ENCODE peak calls at places on chromosomes 3 and 15, in five cellular contexts. Z, A, D, N and M are unnamed samples.

GRCh38 chr3:130968231-130968630 is 58.4 kb downstream of the ASTE1 start:
- DNase-seq in D (no peak), A (no peak), N (no peak), Z (no peak), M (no peak)

GRCh38 chr3:188170461-188171459 is 16.8 kb downstream of the LPP start:
- DNase-seq in D (peak; percentile 35), N (no peak), Z (peak; percentile 17), A (no peak), M (no peak)

GRCh38 chr15:35458176-35458856 is 87.6 kb downstream of the DPH6 start:
- DNase-seq in Z (no peak), A (no peak), N (no peak), D (no peak), M (no peak)

GRCh38 chr3:108488631-108489030 is 21.8 kb downstream of the MYH15 start:
- DNase-seq in A (no peak), D (no peak), Z (no peak), N (no peak), M (no peak)

GRCh38 chr3:50436063-50436674 is 67.3 kb downstream of the CACNA2D2 start:
- DNase-seq in Z (peak; percentile 62), N (peak; percentile 88), D (peak; percentile 62), A (peak; percentile 67), M (no peak)

GRCh38 chr15:71109890-71110289 is 5.4 kb upstream of the THSD4 start:
- DNase-seq in A (no peak), D (no peak), Z (no peak), N (no peak), M (no peak)

GRCh38 chr15:76217029-76217866 is 94.0 kb downstream of the ETFA start:
- DNase-seq in A (no peak), Z (no peak), N (no peak), D (no peak), M (no peak)

GRCh38 chr3:160168290-160168689 is 56.9 kb upstream of the C3orf80 start:
- DNase-seq in A (no peak), N (no peak), Z (no peak), D (no peak), M (no peak)

DNA sequence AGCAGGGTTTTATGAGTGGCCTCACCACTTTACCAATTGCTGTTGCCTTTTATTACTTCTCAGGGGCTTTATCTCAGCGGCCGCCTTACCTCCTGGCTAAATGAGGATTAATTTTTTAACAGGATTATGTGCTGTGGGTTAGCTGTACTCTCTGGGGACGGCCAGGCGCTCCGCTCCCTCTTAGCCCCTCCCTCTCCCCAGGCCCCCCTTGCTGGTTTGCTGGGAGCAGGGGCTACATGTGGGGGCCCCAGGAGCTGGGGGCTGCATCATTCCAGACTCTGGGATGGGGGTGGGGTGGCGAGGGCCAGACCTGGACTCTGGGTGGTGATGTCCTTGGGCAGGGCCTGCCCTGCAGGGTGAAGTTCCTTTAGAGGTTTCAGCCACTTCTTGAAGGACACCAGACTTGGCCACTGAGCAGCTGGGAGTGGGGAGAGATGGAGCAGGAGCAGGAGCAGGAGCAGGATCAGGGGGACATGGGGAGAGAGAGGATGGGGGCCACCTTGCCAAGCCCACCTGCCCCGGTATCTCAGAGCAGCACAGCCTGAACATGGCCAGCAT is 196.1 kb downstream of the GOLGA6L6 start:
- DNase-seq in N (peak; percentile 71), A (no peak), Z (no peak), D (no peak), M (peak; percentile 81)
- H3K9me3 ChIP-seq in N (peaks cover 7% of the 10 kb centered on the region), A (peaks cover 36% of the 10 kb centered on the region), Z (no peaks in the 10 kb centered on the region), D (peaks cover 15% of the 10 kb centered on the region), M (peaks cover 21% of the 10 kb centered on the region)

DNA sequence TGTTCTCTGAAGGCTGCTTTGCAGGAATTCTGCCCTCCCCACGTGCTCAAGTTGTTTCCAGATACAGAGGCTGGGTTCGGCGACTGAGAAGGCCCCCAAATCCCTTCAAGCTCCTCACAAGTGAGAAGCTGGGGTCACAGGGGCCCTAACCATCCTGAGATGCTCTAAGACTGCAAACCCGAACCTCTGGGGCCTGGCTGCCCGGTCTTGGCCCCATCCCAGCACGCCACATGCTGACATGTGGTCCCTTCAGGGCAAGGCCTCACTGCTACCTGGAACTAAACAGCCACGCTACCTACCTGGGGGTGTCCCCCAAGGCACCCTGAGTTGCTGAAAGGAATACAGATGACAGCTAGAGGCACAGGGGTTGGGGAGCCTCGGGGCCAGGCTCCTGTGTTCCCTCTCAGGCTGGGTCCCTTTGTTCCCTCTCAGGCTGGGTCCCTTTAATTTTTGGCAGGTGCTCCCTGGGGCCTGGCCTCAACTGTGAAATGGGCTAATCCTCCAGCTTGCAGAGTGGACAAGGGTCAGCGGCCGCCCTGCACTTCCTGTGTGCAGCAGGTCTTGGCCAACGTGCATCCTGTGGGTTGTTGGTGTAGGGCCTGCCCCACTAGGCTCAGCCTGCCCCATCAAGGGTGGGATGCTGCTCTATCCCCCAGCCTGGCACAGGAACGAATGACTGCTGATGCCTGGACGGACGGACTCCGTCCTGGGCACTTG is 32.5 kb downstream of the KLHL25 start:
- DNase-seq in N (no peak), A (no peak), D (no peak), Z (no peak), M (peak; percentile 74)
- H3K4me3 ChIP-seq in N (no peak overlapping the region), A (no peak overlapping the region), D (no peak overlapping the region), Z (no peak overlapping the region), M (no peak overlapping the region)

GRCh38 chr3:37833790-37834189 is 27.9 kb upstream of the CTDSPL start:
- DNase-seq in D (no peak), Z (no peak), N (no peak), A (no peak), M (no peak)
- H3K9me3 ChIP-seq in D (no peaks in the 10 kb centered on the region), Z (no peaks in the 10 kb centered on the region), N (no peaks in the 10 kb centered on the region), A (no peaks in the 10 kb centered on the region), M (no peaks in the 10 kb centered on the region)

DNA sequence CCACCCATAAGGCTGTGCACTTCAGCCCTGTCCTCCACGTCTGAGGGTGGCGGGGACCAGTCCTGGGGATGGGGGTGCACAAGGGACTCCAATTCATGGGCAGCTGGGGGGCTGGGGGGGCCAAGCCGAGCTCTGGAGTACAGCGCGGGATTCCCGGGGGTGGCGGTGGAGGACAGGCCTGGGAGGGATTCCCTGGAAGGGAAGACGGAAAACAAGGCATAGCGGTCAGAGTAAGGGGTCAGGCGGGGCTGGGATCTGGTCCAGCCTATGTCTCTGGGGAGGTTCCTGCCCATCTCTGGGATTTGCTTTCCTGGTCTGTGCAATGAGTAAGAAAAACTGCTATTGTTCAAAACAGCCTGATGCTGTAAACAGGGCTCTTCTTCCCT is 8.1 kb upstream of the IGDCC3 start:
- DNase-seq in Z (no peak), A (peak; percentile 55), D (no peak), N (no peak), M (no peak)
- H3K4me3 ChIP-seq in Z (no peak overlapping the region), A (peak overlapping the region; percentile 60), D (no peak overlapping the region), N (no peak overlapping the region), M (no peak overlapping the region)

GRCh38 chr3:26084629-26085028 is 294.7 kb downstream of the OXSM start:
- DNase-seq in D (no peak), Z (no peak), A (no peak), N (no peak), M (no peak)

GRCh38 chr3:26087751-26088150 is 297.9 kb downstream of the OXSM start:
- DNase-seq in A (no peak), D (no peak), N (no peak), Z (no peak), M (no peak)

GRCh38 chr3:26089249-26089648 is 299.4 kb downstream of the OXSM start:
- DNase-seq in D (no peak), Z (no peak), A (no peak), N (no peak), M (no peak)

GRCh38 chr3:26091096-26091495 is 301.2 kb downstream of the OXSM start:
- DNase-seq in D (no peak), A (no peak), N (no peak), Z (no peak), M (no peak)

DNA sequence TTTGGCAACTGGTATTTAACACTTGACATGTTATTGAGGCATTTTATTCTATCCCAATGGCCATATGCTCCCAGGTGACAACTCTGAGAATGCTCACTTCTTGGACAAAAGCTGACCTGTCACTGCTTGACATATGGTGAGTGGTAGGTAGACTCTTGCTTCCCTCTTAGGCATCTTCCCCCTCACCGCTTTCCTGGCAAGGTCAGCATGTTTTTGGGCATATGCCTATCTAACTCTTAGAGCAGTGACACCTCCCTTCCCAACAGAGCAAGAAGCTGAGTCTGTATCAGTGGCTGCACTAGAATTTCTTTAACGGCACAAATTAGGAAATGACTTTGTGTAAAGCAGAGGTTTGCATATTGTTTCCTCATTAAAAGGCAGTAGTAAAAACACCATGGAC is 300.7 kb downstream of the OXSM start:
- DNase-seq in D (no peak), A (no peak), Z (no peak), N (no peak), M (no peak)
- H3K9me3 ChIP-seq in D (peaks cover 6% of the 10 kb centered on the region), A (peaks cover 44% of the 10 kb centered on the region), Z (no peaks in the 10 kb centered on the region), N (no peaks in the 10 kb centered on the region), M (no peaks in the 10 kb centered on the region)

DNA sequence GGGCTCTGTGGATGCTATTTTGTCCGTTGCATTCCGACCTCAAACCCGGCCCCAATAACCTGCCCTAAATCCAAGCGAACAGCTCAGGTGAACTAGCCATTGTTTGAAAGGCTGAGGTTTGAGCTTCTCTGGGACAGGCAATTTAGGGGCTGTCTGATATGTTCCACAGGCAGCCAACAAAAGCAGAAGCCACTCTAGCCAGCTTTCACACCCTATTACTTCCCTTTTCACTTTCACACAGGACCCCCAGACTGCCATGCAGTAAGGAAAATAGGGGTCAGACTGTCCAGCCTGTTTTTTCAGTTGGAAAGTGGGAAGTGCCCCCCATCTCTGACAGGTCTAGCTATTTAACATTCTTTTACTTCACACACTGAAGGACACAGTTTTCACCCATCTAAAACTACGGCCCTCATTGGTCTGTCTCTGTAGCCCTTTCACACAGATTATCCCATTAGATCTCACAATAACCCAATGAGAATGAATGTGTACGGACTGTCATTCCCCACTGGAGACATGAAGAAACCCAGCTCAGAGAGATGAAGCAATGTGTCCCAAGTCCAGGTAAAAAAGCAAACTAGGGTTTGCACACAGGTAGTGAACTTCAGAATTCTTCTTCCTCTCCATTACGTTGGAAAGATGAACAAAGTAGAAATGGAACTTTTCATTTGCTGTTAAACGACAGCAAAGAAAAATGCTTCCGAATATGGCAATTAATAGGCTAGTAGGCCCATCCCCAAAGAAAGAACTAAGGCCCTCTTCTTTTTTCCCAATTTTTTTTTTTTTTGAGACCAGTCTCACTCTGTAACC is 1.9 kb downstream of the CCDC12 start:
- DNase-seq in A (no peak), N (no peak), D (peak; percentile 69), Z (no peak), M (no peak)
- H3K4me3 ChIP-seq in A (peak overlapping the region; percentile 90), N (peak overlapping the region; percentile 79), D (peak overlapping the region; percentile 74), Z (no peak overlapping the region), M (peak overlapping the region; percentile 15)

GRCh38 chr15:25066708-25067107 is 111.9 kb downstream of the SNRPN start:
- DNase-seq in N (peak; percentile 12), A (no peak), D (no peak), Z (no peak), M (peak; percentile 57)
- H3K9me3 ChIP-seq in N (peaks cover 100% of the 10 kb centered on the region), A (peaks cover 100% of the 10 kb centered on the region), D (no peaks in the 10 kb centered on the region), Z (peaks cover 100% of the 10 kb centered on the region), M (peaks cover 90% of the 10 kb centered on the region)

GRCh38 chr3:46559030-46559704 is 6.9 kb downstream of the LRRC2 start:
- DNase-seq in A (no peak), Z (no peak), D (no peak), N (no peak), M (no peak)
- H3K4me3 ChIP-seq in A (peak overlapping the region; percentile 61), Z (peak overlapping the region; percentile 56), D (no peak overlapping the region), N (peak overlapping the region; percentile 43), M (peak overlapping the region; percentile 55)